ENCODE peak calls at places on chromosomes 12 and 14, in six cellular contexts. P, Z, T, K, F and V are unnamed samples.

GRCh38 chr12:51793201-51793600 is 55.3 kb downstream of the FIGNL2 start:
- DNase-seq in P (no peak), F (no peak), T (no peak), Z (peak), K (no peak), V (no peak)

GRCh38 chr12:28787151-28787550 is 361.9 kb upstream of the FAR2 start:
- DNase-seq in P (no peak), F (no peak), K (no peak), T (no peak), Z (no peak), V (no peak)

GRCh38 chr12:48601013-48601756 is 31.3 kb upstream of the LALBA start:
- DNase-seq in Z (peak), F (no peak), T (no peak), K (peak), P (no peak), V (no peak)

GRCh38 chr12:93441111-93441616 is 583 bp downstream of the UBE2N start:
- DNase-seq in Z (peak), K (peak), P (peak), F (no peak), T (peak), V (no peak)

GRCh38 chr14:101594511-101595148 is 33.3 kb downstream of the DIO3 start:
- DNase-seq in Z (no peak), P (no peak), T (no peak), K (no peak), F (no peak), V (no peak)

GRCh38 chr14:34072921-34073320 is 122.0 kb upstream of the EGLN3 start:
- DNase-seq in T (no peak), Z (no peak), F (no peak), P (no peak), K (no peak), V (no peak)

GRCh38 chr12:45475594-45475993 is 253.9 kb upstream of the ARID2 start:
- DNase-seq in Z (no peak), F (no peak), K (no peak), P (no peak), T (no peak), V (no peak)

GRCh38 chr12:92065018-92065499 is 80.6 kb downstream of the BTG1 start:
- DNase-seq in P (peak), K (peak), Z (peak), F (no peak), T (peak), V (no peak)

GRCh38 chr14:53331247-53331646 is 178.1 kb upstream of the DDHD1 start:
- DNase-seq in K (peak), P (no peak), F (no peak), Z (peak), T (no peak), V (no peak)

GRCh38 chr14:59890676-59891075 is 20.1 kb upstream of the RTN1 start:
- DNase-seq in K (no peak), F (no peak), T (no peak), Z (no peak), P (no peak), V (no peak)

GRCh38 chr12:46218509-46219095 is 50.2 kb downstream of the SLC38A1 start:
- DNase-seq in Z (no peak), K (no peak), P (no peak), T (no peak), F (no peak), V (no peak)

GRCh38 chr12:108098374-108098773 is 30.7 kb upstream of the WSCD2 start:
- DNase-seq in P (no peak), F (no peak), T (no peak), K (no peak), Z (no peak), V (no peak)

GRCh38 chr12:62749586-62749985 is 185.4 kb downstream of the PPM1H start:
- DNase-seq in Z (no peak), P (no peak), K (no peak), F (no peak), T (no peak), V (no peak)

GRCh38 chr12:109277899-109278762 is 31.0 kb downstream of the FOXN4 start:
- DNase-seq in F (peak), Z (peak), P (no peak), T (no peak), K (peak), V (peak)

GRCh38 chr14:90968025-90968424 is 92.4 kb downstream of the RPS6KA5 start:
- DNase-seq in T (no peak), K (peak), Z (peak), P (no peak), F (no peak), V (no peak)

GRCh38 chr14:68856572-68856971 is 63.7 kb upstream of the ZFP36L1 start:
- DNase-seq in P (no peak), Z (no peak), T (no peak), F (no peak), K (no peak), V (no peak)

GRCh38 chr14:100815478-100816285 is 10.2 kb upstream of the MEG3 start:
- DNase-seq in Z (peak), T (no peak), K (peak), P (no peak), F (no peak), V (no peak)

GRCh38 chr12:113239811-113240331 is 18.6 kb downstream of the TPCN1 start:
- DNase-seq in T (no peak), F (no peak), Z (no peak), K (no peak), P (no peak), V (peak)